ENCODE peak calls at places on chromosomes 1 and 21, in ten cellular contexts. Q is Panc1, V is K562, F is tibial nerve, C is heart right ventricle, T is suprapubic skin, Z is upper lobe of right lung, R is pancreas, D is left ventricle myocardium inferior, O is astrocyte. S is an unnamed sample.

GRCh38 chr1:229272164-229273158 is 1.6 kb downstream of the RAB4A start:
- DNase-seq in Q (no peak), V (no peak), F (no peak), C (no peak), T (no peak), Z (no peak), R (no peak), D (no peak), O (no peak), S (no peak)

GRCh38 chr1:213761845-213762407 is 225.8 kb upstream of the PROX1 start:
- DNase-seq in Q (no peak), V (no peak), F (no peak), C (no peak), T (no peak), Z (no peak), R (no peak), D (no peak), O (no peak), S (no peak)

GRCh38 chr1:194975913-194976312 is 1632.3 kb downstream of the KCNT2 start:
- DNase-seq in Q (peak; percentile 70), V (peak; percentile 15), F (no peak), C (no peak), T (no peak), Z (no peak), R (no peak), D (no peak), O (peak; percentile 41), S (peak; percentile 16)

GRCh38 chr1:198123146-198123545 is 33.7 kb upstream of the NEK7 start:
- DNase-seq in Q (no peak), V (no peak), F (no peak), C (no peak), T (no peak), Z (no peak), R (no peak), D (no peak), O (peak; percentile 93), S (peak; percentile 60)

GRCh38 chr21:16193758-16194606 is 464.2 kb downstream of the USP25 start:
- DNase-seq in Q (no peak), V (no peak), F (peak; percentile 36), C (peak; percentile 48), T (peak; percentile 82), Z (peak; percentile 73), R (no peak), D (peak; percentile 58), O (peak; percentile 91), S (peak; percentile 80)

GRCh38 chr1:20185834-20186782 is at the start of the genes PLA2G2C and UBXN10:
- DNase-seq in Q (no peak), V (peak; percentile 96), F (no peak), C (peak; percentile 76), T (no peak), Z (peak; percentile 82), R (peak; percentile 78), D (peak; percentile 59), O (no peak), S (no peak)

GRCh38 chr1:41282679-41283317 is 40.7 kb upstream of the SCMH1 start:
- DNase-seq in Q (no peak), V (peak; percentile 52), F (no peak), C (peak; percentile 44), T (no peak), Z (no peak), R (peak; percentile 71), D (no peak), O (peak; percentile 8), S (peak; percentile 20)

GRCh38 chr1:196317535-196318522 is 290.4 kb downstream of the KCNT2 start:
- DNase-seq in Q (peak; percentile 7), V (peak; percentile 47), F (no peak), C (no peak), T (no peak), Z (no peak), R (no peak), D (no peak), O (peak; percentile 16), S (peak; percentile 35)

GRCh38 chr1:159889821-159890252 is 10.1 kb downstream of the CFAP45 start:
- DNase-seq in Q (no peak), V (peak; percentile 65), F (no peak), C (no peak), T (no peak), Z (no peak), R (no peak), D (no peak), O (peak; percentile 94), S (peak; percentile 67)

DNA sequence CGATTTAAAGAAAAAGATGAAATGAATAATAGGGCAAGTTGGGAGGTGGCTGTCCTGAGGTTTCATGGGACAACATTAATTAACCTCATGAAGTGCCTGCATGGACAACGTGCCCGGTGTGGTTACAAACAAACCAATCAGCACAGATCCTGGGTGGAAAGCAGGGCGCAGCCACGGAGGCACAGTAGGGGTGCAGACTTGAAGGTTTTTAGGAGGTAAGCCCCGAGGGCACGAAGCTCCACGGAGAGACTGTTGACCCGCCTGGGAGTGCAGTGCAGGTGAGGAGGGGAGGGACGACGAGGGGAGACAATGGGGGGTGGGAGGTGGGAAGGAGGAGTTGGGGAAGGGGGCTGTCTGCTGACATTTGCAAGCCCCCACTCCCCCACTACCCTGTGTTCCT is 2.3 kb upstream of the RIPK4 start:
- DNase-seq in Q (no peak), V (no peak), F (no peak), C (no peak), T (no peak), Z (peak; percentile 58), R (no peak), D (no peak), O (no peak), S (no peak)
- H3K4me3 ChIP-seq in Q (peak overlapping the region; percentile 72), V (no peak overlapping the region), F (no peak overlapping the region), C (peak overlapping the region; percentile 8), T (peak overlapping the region; percentile 35), Z (peak overlapping the region; percentile 36), R (peak overlapping the region; percentile 79), D (peak overlapping the region; percentile 46), O (peak overlapping the region; percentile 56), S (no peak overlapping the region)

GRCh38 chr1:2232255-2232915 is 4.3 kb downstream of the SKI start:
- DNase-seq in Q (no peak), V (no peak), F (no peak), C (no peak), T (no peak), Z (peak; percentile 74), R (peak; percentile 62), D (no peak), O (no peak), S (no peak)
- H3K36me3 ChIP-seq in Q (peaks cover 2% of the 10 kb centered on the region), V (peaks cover 19% of the 10 kb centered on the region), F (no peaks in the 10 kb centered on the region), C (no peaks in the 10 kb centered on the region), T (no peaks in the 10 kb centered on the region), Z (no peaks in the 10 kb centered on the region), R (no peaks in the 10 kb centered on the region), D (no peaks in the 10 kb centered on the region), O (no peaks in the 10 kb centered on the region), S (peaks cover 10% of the 10 kb centered on the region)

GRCh38 chr1:7781923-7782495 is 2.1 kb upstream of the PER3 start:
- DNase-seq in Q (no peak), V (no peak), F (no peak), C (no peak), T (no peak), Z (no peak), R (no peak), D (no peak), O (no peak), S (no peak)

GRCh38 chr1:7785108-7785507 is 1.0 kb downstream of the PER3 start:
- DNase-seq in Q (no peak), V (no peak), F (no peak), C (no peak), T (no peak), Z (no peak), R (no peak), D (no peak), O (no peak), S (no peak)

GRCh38 chr1:7783178-7783711 is 846 bp upstream of the PER3 start:
- DNase-seq in Q (no peak), V (peak; percentile 88), F (peak; percentile 65), C (peak; percentile 74), T (peak; percentile 90), Z (peak; percentile 92), R (peak; percentile 78), D (peak; percentile 83), O (peak; percentile 18), S (peak; percentile 4)

GRCh38 chr1:7784492-7785071 is 491 bp downstream of the PER3 start:
- DNase-seq in Q (no peak), V (no peak), F (no peak), C (peak; percentile 35), T (peak; percentile 84), Z (no peak), R (peak; percentile 73), D (peak; percentile 37), O (no peak), S (no peak)

GRCh38 chr1:7783826-7784491 is at the start of gene PER3:
- DNase-seq in Q (peak; percentile 83), V (peak; percentile 97), F (peak; percentile 96), C (peak; percentile 99), T (peak; percentile 97), Z (peak; percentile 99), R (peak; percentile 99), D (peak; percentile 98), O (peak; percentile 88), S (peak; percentile 89)
- H3K27ac ChIP-seq in Q (peak within 1 kb of the TSS; percentile 83), V (peak within 1 kb of the TSS; percentile 63), F (peak within 1 kb of the TSS; percentile 99), C (peak within 1 kb of the TSS; percentile 98), T (peak within 1 kb of the TSS; percentile 95), Z (peak within 1 kb of the TSS; percentile 91), R (peak within 1 kb of the TSS; percentile 86), D (peak within 1 kb of the TSS; percentile 94), O (peak within 1 kb of the TSS; percentile 10), S (no peak within 1 kb of the TSS)

GRCh38 chr1:205448540-205449253 is 7.1 kb downstream of the BLACAT1 start:
- DNase-seq in Q (no peak), V (no peak), F (no peak), C (no peak), T (no peak), Z (no peak), R (no peak), D (no peak), O (no peak), S (no peak)
- H3K4me3 ChIP-seq in Q (no peak overlapping the region), V (peak overlapping the region; percentile 38), F (no peak overlapping the region), C (no peak overlapping the region), T (no peak overlapping the region), Z (peak overlapping the region; percentile 36), R (peak overlapping the region; percentile 14), D (no peak overlapping the region), O (peak overlapping the region; percentile 58), S (no peak overlapping the region)